ENCODE peak calls at places on chromosomes 16 and 17, in four cellular contexts. M, H, O and W are unnamed samples.

GRCh38 chr16:27544671-27545070 is 5.0 kb downstream of the GTF3C1 start:
- DNase-seq in M (no peak), H (no peak), O (no peak), W (no peak)

GRCh38 chr16:31525113-31525512 is 2.6 kb upstream of the AHSP start:
- DNase-seq in M (no peak), H (no peak), O (no peak), W (no peak)

GRCh38 chr16:85611455-85612190 is 1.5 kb upstream of the GSE1 start:
- DNase-seq in M (peak; percentile 47), H (peak; percentile 13), O (peak; percentile 89), W (no peak)

GRCh38 chr17:82257473-82257872 is 16.0 kb downstream of the CSNK1D start:
- DNase-seq in M (no peak), H (no peak), O (peak; percentile 56), W (peak; percentile 44)

GRCh38 chr16:66605177-66605999 is 884 bp downstream of the CMTM3 start:
- DNase-seq in M (no peak), H (peak; percentile 31), O (peak; percentile 69), W (peak; percentile 34)

GRCh38 chr17:37801131-37801530 is 56.3 kb upstream of the HNF1B start:
- DNase-seq in M (no peak), H (no peak), O (no peak), W (no peak)

GRCh38 chr17:80129006-80129565 is 17.8 kb downstream of the EIF4A3 start:
- DNase-seq in M (no peak), H (no peak), O (no peak), W (no peak)

GRCh38 chr16:88701541-88702363 is 4.5 kb downstream of the RNF166 start:
- DNase-seq in M (no peak), H (no peak), O (no peak), W (no peak)

GRCh38 chr17:8807070-8807550 is 7.9 kb upstream of the MFSD6L start:
- DNase-seq in M (no peak), H (no peak), O (no peak), W (no peak)

GRCh38 chr16:1297413-1297773 is 12.0 kb upstream of the UBE2I start:
- DNase-seq in M (no peak), H (no peak), O (no peak), W (no peak)